ENCODE peak calls at places on chromosomes 12 and 14, in six cellular contexts. V is fibroblast of mammary gland, J is PC-3, I is mesothelial cell of epicardium, L is AG08395, Y is WTC11. G is an unnamed sample.
A peak's percentile ranks its signal among the peaks of the same experiment; 100 is the strongest.

GRCh38 chr12:58313091-58313855 is 371.9 kb downstream of the ATP23 start:
- DNase-seq in V (peak; percentile 90), J (peak; percentile 37), I (no peak), L (peak; percentile 72), Y (no peak), G (peak; percentile 93)

GRCh38 chr14:99850705-99851104 is 57.5 kb downstream of the EML1 start:
- DNase-seq in V (no peak), J (no peak), I (no peak), L (no peak), Y (no peak), G (no peak)

GRCh38 chr12:27984275-27984674 is 11.7 kb upstream of the PTHLH start:
- DNase-seq in V (peak; percentile 54), J (peak; percentile 100), I (no peak), L (peak; percentile 72), Y (no peak), G (peak; percentile 92)

GRCh38 chr14:54330876-54331275 is 65.9 kb upstream of the CDKN3 start:
- DNase-seq in V (no peak), J (no peak), I (no peak), L (no peak), Y (no peak), G (no peak)

GRCh38 chr12:113852273-113852672 is 113.9 kb downstream of the RBM19 start:
- DNase-seq in V (no peak), J (no peak), I (no peak), L (no peak), Y (no peak), G (no peak)

GRCh38 chr14:76715102-76715926 is 46.0 kb upstream of the VASH1 start:
- DNase-seq in V (peak; percentile 74), J (no peak), I (no peak), L (no peak), Y (no peak), G (no peak)

GRCh38 chr12:43917896-43918295 is 82.0 kb downstream of the TMEM117 start:
- DNase-seq in V (no peak), J (no peak), I (no peak), L (no peak), Y (no peak), G (no peak)

GRCh38 chr14:37034410-37035285 is 137.8 kb downstream of the SLC25A21 start:
- DNase-seq in V (peak; percentile 88), J (no peak), I (no peak), L (peak; percentile 48), Y (no peak), G (peak; percentile 83)

GRCh38 chr12:71867131-71867530 is 27.6 kb downstream of the TBC1D15 start:
- DNase-seq in V (no peak), J (no peak), I (no peak), L (no peak), Y (no peak), G (no peak)

GRCh38 chr12:31599053-31599452 is 8.1 kb upstream of the DENND5B start:
- DNase-seq in V (no peak), J (no peak), I (no peak), L (no peak), Y (no peak), G (no peak)

GRCh38 chr12:178715-179109 is 35.2 kb downstream of the SLC6A12 start:
- DNase-seq in V (no peak), J (no peak), I (no peak), L (no peak), Y (no peak), G (no peak)

GRCh38 chr14:49405291-49405690 is 180.9 kb downstream of the RPS29 start:
- DNase-seq in V (peak; percentile 97), J (peak; percentile 52), I (no peak), L (no peak), Y (no peak), G (peak; percentile 37)

GRCh38 chr14:61517861-61518802 is 177.2 kb upstream of the HIF1A start:
- DNase-seq in V (no peak), J (no peak), I (no peak), L (no peak), Y (no peak), G (no peak)

GRCh38 chr14:101465795-101466448 is 95.4 kb upstream of the DIO3 start:
- DNase-seq in V (no peak), J (no peak), I (peak; percentile 27), L (no peak), Y (no peak), G (no peak)

GRCh38 chr12:122527478-122527944 is 462 bp downstream of the KNTC1 start:
- DNase-seq in V (peak; percentile 40), J (peak; percentile 47), I (peak; percentile 39), L (peak; percentile 9), Y (no peak), G (no peak)

GRCh38 chr14:89440997-89441909 is 24.2 kb upstream of the FOXN3 start:
- DNase-seq in V (no peak), J (no peak), I (no peak), L (no peak), Y (peak; percentile 70), G (no peak)

GRCh38 chr12:29157486-29157946 is 8.4 kb downstream of the FAR2 start:
- DNase-seq in V (peak; percentile 86), J (peak; percentile 68), I (no peak), L (peak; percentile 17), Y (no peak), G (peak; percentile 85)